ENCODE peak calls at places on chromosomes 7 and 10, in four cellular contexts. One of them, this sample, is unnamed.

GRCh38 chr7:135166338-135166989 is 4.0 kb downstream of the CYREN start:
- DNase-seq in mammary epithelial cell: no peak
- DNase-seq in MM.1S: no peak
- DNase-seq in fibroblast of lung: no peak
- DNase-seq in this sample: no peak

GRCh38 chr7:145497911-145498525 is 618.6 kb upstream of the CNTNAP2 start:
- DNase-seq in mammary epithelial cell: no peak
- DNase-seq in fibroblast of lung: peak; percentile 82
- DNase-seq in MM.1S: no peak
- DNase-seq in this sample: no peak

GRCh38 chr10:4652111-4653010 is 173.6 kb upstream of the AKR1E2 start:
- DNase-seq in fibroblast of lung: no peak
- DNase-seq in mammary epithelial cell: no peak
- DNase-seq in MM.1S: no peak
- DNase-seq in this sample: no peak

GRCh38 chr10:52583341-52583740 is 189.2 kb downstream of the MBL2 start:
- DNase-seq in fibroblast of lung: no peak
- DNase-seq in MM.1S: no peak
- DNase-seq in mammary epithelial cell: no peak
- DNase-seq in this sample: no peak

GRCh38 chr7:22016547-22016946 is 70.8 kb upstream of the CDCA7L start:
- DNase-seq in fibroblast of lung: no peak
- DNase-seq in MM.1S: no peak
- DNase-seq in mammary epithelial cell: no peak
- DNase-seq in this sample: no peak

GRCh38 chr7:77425151-77426051 is 9.3 kb upstream of the GSAP start:
- DNase-seq in MM.1S: no peak
- DNase-seq in mammary epithelial cell: peak; percentile 93
- DNase-seq in fibroblast of lung: peak; percentile 67
- DNase-seq in this sample: peak; percentile 32

GRCh38 chr7:36979810-36980248 is 255.5 kb upstream of the AOAH start:
- DNase-seq in MM.1S: no peak
- DNase-seq in mammary epithelial cell: no peak
- DNase-seq in fibroblast of lung: peak; percentile 14
- DNase-seq in this sample: no peak

GRCh38 chr10:20606985-20607384 is 290.1 kb downstream of the NEBL start:
- DNase-seq in fibroblast of lung: no peak
- DNase-seq in mammary epithelial cell: no peak
- DNase-seq in MM.1S: no peak
- DNase-seq in this sample: no peak

GRCh38 chr7:19853261-19853832 is 79.9 kb upstream of the TMEM196 start:
- DNase-seq in fibroblast of lung: no peak
- DNase-seq in mammary epithelial cell: no peak
- DNase-seq in MM.1S: no peak
- DNase-seq in this sample: no peak

GRCh38 chr7:98641646-98642489 is 24.8 kb downstream of the NPTX2 start:
- DNase-seq in mammary epithelial cell: no peak
- DNase-seq in fibroblast of lung: no peak
- DNase-seq in MM.1S: peak; percentile 81
- DNase-seq in this sample: no peak

GRCh38 chr7:49773082-49773938 is at the start of gene VWC2:
- DNase-seq in MM.1S: peak; percentile 9
- DNase-seq in fibroblast of lung: no peak
- DNase-seq in mammary epithelial cell: no peak
- DNase-seq in this sample: no peak

GRCh38 chr7:47465191-47465590 is 116.7 kb downstream of the TNS3 start:
- DNase-seq in MM.1S: no peak
- DNase-seq in fibroblast of lung: no peak
- DNase-seq in mammary epithelial cell: no peak
- DNase-seq in this sample: no peak

GRCh38 chr10:6363516-6363915 is 160.8 kb downstream of the PFKFB3 start:
- DNase-seq in fibroblast of lung: no peak
- DNase-seq in MM.1S: no peak
- DNase-seq in mammary epithelial cell: no peak
- DNase-seq in this sample: peak; percentile 32

GRCh38 chr7:20576166-20576660 is 39.3 kb upstream of the ABCB5 start:
- DNase-seq in MM.1S: no peak
- DNase-seq in mammary epithelial cell: no peak
- DNase-seq in fibroblast of lung: no peak
- DNase-seq in this sample: no peak

GRCh38 chr10:49734676-49735075 is 27.4 kb downstream of the OGDHL start:
- DNase-seq in MM.1S: no peak
- DNase-seq in fibroblast of lung: no peak
- DNase-seq in mammary epithelial cell: peak; percentile 31
- DNase-seq in this sample: no peak

GRCh38 chr10:104488046-104488832 is 134.6 kb downstream of the CFAP58 start:
- DNase-seq in fibroblast of lung: no peak
- DNase-seq in mammary epithelial cell: no peak
- DNase-seq in MM.1S: no peak
- DNase-seq in this sample: no peak

GRCh38 chr10:123633106-123633505 is 33.0 kb upstream of the GPR26 start:
- DNase-seq in mammary epithelial cell: no peak
- DNase-seq in MM.1S: no peak
- DNase-seq in fibroblast of lung: no peak
- DNase-seq in this sample: no peak

GRCh38 chr10:3107426-3107961 is 40.1 kb downstream of the PFKP start:
- DNase-seq in MM.1S: no peak
- DNase-seq in fibroblast of lung: peak; percentile 99
- DNase-seq in mammary epithelial cell: peak; percentile 97
- DNase-seq in this sample: peak; percentile 20

GRCh38 chr7:132998763-132999162 is 83.1 kb downstream of the CHCHD3 start:
- DNase-seq in fibroblast of lung: no peak
- DNase-seq in MM.1S: no peak
- DNase-seq in mammary epithelial cell: no peak
- DNase-seq in this sample: no peak

GRCh38 chr10:78953124-78954008 is 115.4 kb upstream of the ZMIZ1 start:
- DNase-seq in mammary epithelial cell: peak; percentile 47
- DNase-seq in MM.1S: no peak
- DNase-seq in fibroblast of lung: peak; percentile 60
- DNase-seq in this sample: no peak

GRCh38 chr10:73408978-73409521 is 4.8 kb downstream of the ANXA7 start:
- DNase-seq in fibroblast of lung: no peak
- DNase-seq in mammary epithelial cell: no peak
- DNase-seq in MM.1S: no peak
- DNase-seq in this sample: no peak

GRCh38 chr10:70477661-70478162 is 855 bp upstream of the PALD1 start:
- DNase-seq in mammary epithelial cell: peak; percentile 76
- DNase-seq in MM.1S: peak; percentile 85
- DNase-seq in fibroblast of lung: no peak
- DNase-seq in this sample: no peak
- H3K9ac ChIP-seq in mammary epithelial cell: no peak overlapping the region
- H3K9ac ChIP-seq in MM.1S: peak overlapping the region; percentile 98
- H3K9ac ChIP-seq in fibroblast of lung: no peak overlapping the region
- H3K9ac ChIP-seq in this sample: no peak overlapping the region

GRCh38 chr10:11175823-11176243 is 158.2 kb downstream of the CELF2 start:
- DNase-seq in mammary epithelial cell: no peak
- DNase-seq in fibroblast of lung: no peak
- DNase-seq in MM.1S: peak; percentile 72
- DNase-seq in this sample: no peak
- H3K9ac ChIP-seq in mammary epithelial cell: no peak overlapping the region
- H3K9ac ChIP-seq in fibroblast of lung: no peak overlapping the region
- H3K9ac ChIP-seq in MM.1S: peak overlapping the region; percentile 98
- H3K9ac ChIP-seq in this sample: no peak overlapping the region

GRCh38 chr10:14954934-14955333 is 1.0 kb upstream of the DCLRE1C start:
- DNase-seq in fibroblast of lung: no peak
- DNase-seq in mammary epithelial cell: no peak
- DNase-seq in MM.1S: no peak
- DNase-seq in this sample: no peak

GRCh38 chr10:14954001-14954770 is at the start of gene DCLRE1C:
- DNase-seq in mammary epithelial cell: peak; percentile 96
- DNase-seq in MM.1S: peak; percentile 98
- DNase-seq in fibroblast of lung: peak; percentile 86
- DNase-seq in this sample: peak; percentile 99

GRCh38 chr10:14952851-14953451 is 945 bp downstream of the DCLRE1C start:
- DNase-seq in fibroblast of lung: peak; percentile 27
- DNase-seq in mammary epithelial cell: no peak
- DNase-seq in MM.1S: no peak
- DNase-seq in this sample: peak; percentile 43

GRCh38 chr10:14949291-14949690 is 4.6 kb downstream of the DCLRE1C start:
- DNase-seq in mammary epithelial cell: no peak
- DNase-seq in fibroblast of lung: no peak
- DNase-seq in MM.1S: no peak
- DNase-seq in this sample: no peak

DNA sequence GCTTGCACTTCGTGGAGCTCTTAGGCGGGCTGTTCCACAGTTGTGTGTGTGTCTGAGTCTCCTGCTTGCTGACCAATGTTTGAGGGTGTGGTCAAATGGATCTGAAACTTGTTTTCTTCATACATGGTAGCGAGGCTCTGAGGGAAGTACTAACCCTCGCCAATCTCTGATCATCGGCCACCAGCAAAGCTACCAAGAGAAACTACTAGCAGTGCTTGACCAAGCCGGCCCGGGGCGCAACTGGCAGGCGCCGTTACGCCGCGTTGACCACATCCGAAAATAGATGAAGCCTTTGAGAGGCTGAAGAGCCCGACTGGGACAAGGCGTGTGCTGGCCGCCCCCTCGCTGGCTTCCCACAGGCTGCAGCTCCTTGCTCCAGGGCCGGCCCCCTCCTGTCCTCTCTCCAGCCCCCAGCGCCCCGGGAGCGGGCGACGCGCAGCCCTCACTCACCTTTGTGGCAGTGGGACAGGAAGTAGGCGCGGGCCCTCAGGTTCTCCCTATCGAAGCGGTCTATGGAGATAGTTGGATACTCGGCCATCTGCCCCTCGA is 370 bp downstream of the DCLRE1C start:
- DNase-seq in mammary epithelial cell: peak; percentile 60
- DNase-seq in MM.1S: peak; percentile 75
- DNase-seq in fibroblast of lung: peak; percentile 71
- DNase-seq in this sample: peak; percentile 83
- H3K9ac ChIP-seq in mammary epithelial cell: peak overlapping the region; percentile 83
- H3K9ac ChIP-seq in MM.1S: peak overlapping the region; percentile 94
- H3K9ac ChIP-seq in fibroblast of lung: peak overlapping the region; percentile 80
- H3K9ac ChIP-seq in this sample: peak overlapping the region; percentile 89

GRCh38 chr10:132538031-132538789 is 623 bp downstream of the INPP5A start:
- DNase-seq in MM.1S: no peak
- DNase-seq in fibroblast of lung: no peak
- DNase-seq in mammary epithelial cell: no peak
- DNase-seq in this sample: no peak
- H3K9ac ChIP-seq in MM.1S: peak overlapping the region; percentile 57
- H3K9ac ChIP-seq in fibroblast of lung: peak overlapping the region; percentile 75
- H3K9ac ChIP-seq in mammary epithelial cell: peak overlapping the region; percentile 57
- H3K9ac ChIP-seq in this sample: peak overlapping the region; percentile 91

GRCh38 chr10:58776613-58777318 is 264.1 kb downstream of the BICC1 start:
- DNase-seq in mammary epithelial cell: no peak
- DNase-seq in MM.1S: no peak
- DNase-seq in fibroblast of lung: no peak
- DNase-seq in this sample: no peak
- H3K9ac ChIP-seq in mammary epithelial cell: no peak overlapping the region
- H3K9ac ChIP-seq in MM.1S: no peak overlapping the region
- H3K9ac ChIP-seq in fibroblast of lung: no peak overlapping the region
- H3K9ac ChIP-seq in this sample: no peak overlapping the region

GRCh38 chr10:10788761-10789160 is 228.9 kb upstream of the CELF2 start:
- DNase-seq in fibroblast of lung: no peak
- DNase-seq in mammary epithelial cell: no peak
- DNase-seq in MM.1S: no peak
- DNase-seq in this sample: no peak

GRCh38 chr10:10794056-10794455 is 223.6 kb upstream of the CELF2 start:
- DNase-seq in fibroblast of lung: no peak
- DNase-seq in mammary epithelial cell: peak; percentile 86
- DNase-seq in MM.1S: no peak
- DNase-seq in this sample: no peak

GRCh38 chr10:10792681-10793080 is 225.0 kb upstream of the CELF2 start:
- DNase-seq in fibroblast of lung: peak; percentile 70
- DNase-seq in MM.1S: no peak
- DNase-seq in mammary epithelial cell: peak; percentile 52
- DNase-seq in this sample: peak; percentile 78

GRCh38 chr10:10794776-10795175 is 222.9 kb upstream of the CELF2 start:
- DNase-seq in mammary epithelial cell: peak; percentile 94
- DNase-seq in MM.1S: no peak
- DNase-seq in fibroblast of lung: peak; percentile 89
- DNase-seq in this sample: no peak

DNA sequence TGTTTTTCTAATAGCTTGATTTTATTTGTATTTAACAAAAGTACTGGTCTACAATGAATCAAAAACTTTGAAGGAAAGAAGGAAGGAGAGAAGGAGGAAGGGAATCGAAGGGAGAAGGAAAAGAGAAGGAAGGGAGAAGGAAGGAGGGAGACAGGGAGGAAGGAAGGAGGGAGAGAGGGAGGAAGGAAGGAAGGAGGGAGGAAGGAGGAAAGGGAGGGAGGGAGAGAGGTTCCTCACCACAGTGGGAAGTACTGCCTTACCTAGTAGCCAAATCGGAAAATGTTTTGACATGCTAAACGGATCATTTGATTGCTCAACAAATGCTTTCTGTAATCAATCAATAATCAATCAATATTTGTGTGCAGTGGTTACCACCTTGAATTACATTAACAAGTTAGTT is 225.8 kb upstream of the CELF2 start:
- DNase-seq in MM.1S: no peak
- DNase-seq in mammary epithelial cell: no peak
- DNase-seq in fibroblast of lung: no peak
- DNase-seq in this sample: no peak
- H3K9ac ChIP-seq in MM.1S: no peak overlapping the region
- H3K9ac ChIP-seq in mammary epithelial cell: peak overlapping the region; percentile 30
- H3K9ac ChIP-seq in fibroblast of lung: no peak overlapping the region
- H3K9ac ChIP-seq in this sample: no peak overlapping the region

GRCh38 chr10:127196227-127196954 is at the start of gene INSYN2A:
- DNase-seq in fibroblast of lung: peak; percentile 60
- DNase-seq in MM.1S: no peak
- DNase-seq in mammary epithelial cell: peak; percentile 59
- DNase-seq in this sample: peak; percentile 70
- H3K9ac ChIP-seq in fibroblast of lung: no peak within 1 kb of the TSS
- H3K9ac ChIP-seq in MM.1S: no peak within 1 kb of the TSS
- H3K9ac ChIP-seq in mammary epithelial cell: no peak within 1 kb of the TSS
- H3K9ac ChIP-seq in this sample: peak within 1 kb of the TSS; percentile 20

GRCh38 chr7:155344618-155345433 is 47.1 kb downstream of the INSIG1 start:
- DNase-seq in MM.1S: peak; percentile 72
- DNase-seq in mammary epithelial cell: peak; percentile 41
- DNase-seq in fibroblast of lung: peak; percentile 69
- DNase-seq in this sample: peak; percentile 88
- H3K9ac ChIP-seq in MM.1S: peak overlapping the region; percentile 59
- H3K9ac ChIP-seq in mammary epithelial cell: no peak overlapping the region
- H3K9ac ChIP-seq in fibroblast of lung: no peak overlapping the region
- H3K9ac ChIP-seq in this sample: peak overlapping the region; percentile 46

DNA sequence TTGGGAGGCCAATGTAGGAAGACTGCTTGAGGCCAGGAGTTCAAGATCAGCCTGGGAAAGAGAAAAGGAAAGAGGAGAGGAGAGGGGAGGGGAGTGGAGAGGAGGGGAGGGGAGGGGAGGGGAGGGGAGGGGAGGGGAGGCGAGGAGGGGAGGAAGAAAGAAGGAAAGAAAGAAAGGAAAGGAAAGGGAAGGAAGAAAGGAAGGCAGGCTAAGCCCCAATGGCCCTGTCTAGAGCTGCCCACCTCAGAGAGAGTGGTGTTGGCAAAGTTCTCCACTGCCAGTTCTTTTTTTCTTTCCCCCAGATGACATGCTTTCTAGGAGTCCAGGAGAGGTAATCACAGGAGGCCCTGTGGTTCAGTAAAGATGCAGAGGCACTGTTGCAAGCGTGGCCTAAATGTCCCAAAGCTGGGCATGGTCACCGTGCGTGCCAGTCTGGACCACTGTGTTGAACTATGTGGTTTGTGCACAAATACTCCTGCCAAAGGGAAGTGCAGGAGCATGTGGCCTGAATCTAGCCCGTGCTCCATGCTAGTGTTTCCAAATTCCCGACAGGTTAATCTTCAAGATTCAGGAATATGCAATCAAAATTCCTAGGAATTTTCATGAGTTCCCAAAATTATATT is 39.7 kb downstream of the ODAD2 start:
- DNase-seq in fibroblast of lung: no peak
- DNase-seq in mammary epithelial cell: no peak
- DNase-seq in MM.1S: no peak
- DNase-seq in this sample: no peak
- H3K9ac ChIP-seq in fibroblast of lung: no peak overlapping the region
- H3K9ac ChIP-seq in mammary epithelial cell: no peak overlapping the region
- H3K9ac ChIP-seq in MM.1S: no peak overlapping the region
- H3K9ac ChIP-seq in this sample: no peak overlapping the region